ENCODE peak calls at places on chromosomes 2 and 18, in five cellular contexts. S, J, O, X and N are unnamed samples. For H3K4me1, the result is how much of the 10 kb centered on the place peaks cover.

GRCh38 chr2:119104414-119104813 is 54.1 kb downstream of the C1QL2 start:
- DNase-seq in S (no peak), J (no peak), O (no peak), X (no peak), N (no peak)

GRCh38 chr2:151857650-151858049 is 29.4 kb upstream of the ARL5A start:
- DNase-seq in S (no peak), O (no peak), X (peak), J (no peak), N (peak)

GRCh38 chr2:226352941-226353558 is 446.6 kb downstream of the IRS1 start:
- DNase-seq in O (no peak), J (no peak), S (no peak), X (no peak), N (no peak)

GRCh38 chr2:79887747-79888374 is 375.0 kb downstream of the CTNNA2 start:
- DNase-seq in O (peak), S (peak), X (peak), J (peak), N (peak)

GRCh38 chr2:233379441-233379840 is 25.1 kb downstream of the DGKD start:
- DNase-seq in O (no peak), J (no peak), S (no peak), X (no peak), N (no peak)

GRCh38 chr18:10099539-10100140 is 185.8 kb downstream of the VAPA start:
- DNase-seq in S (no peak), O (no peak), X (no peak), J (no peak), N (no peak)

GRCh38 chr2:72940786-72941185 is 23.5 kb downstream of the EMX1 start:
- DNase-seq in O (no peak), S (peak), J (no peak), X (no peak), N (no peak)

GRCh38 chr2:144516417-144516980 is 3.4 kb downstream of the ZEB2 start:
- DNase-seq in J (no peak), O (no peak), X (no peak), S (peak), N (no peak)

GRCh38 chr2:212723226-212723625 is 184.6 kb upstream of the ERBB4 start:
- DNase-seq in S (no peak), J (no peak), O (no peak), X (no peak), N (peak)

GRCh38 chr2:101983486-101983885 is 8.3 kb upstream of the IL1R2 start:
- DNase-seq in S (no peak), X (no peak), O (no peak), J (no peak), N (peak)

GRCh38 chr2:73981081-73981968 is 3.4 kb upstream of the TET3 start:
- DNase-seq in O (no peak), X (peak), S (peak), J (no peak), N (peak)

GRCh38 chr2:37829202-37829601 is 95.9 kb upstream of the RMDN2 start:
- DNase-seq in O (no peak), X (no peak), S (no peak), J (no peak), N (peak)

GRCh38 chr2:18440141-18440605 is 120.3 kb downstream of the RDH14 start:
- DNase-seq in X (no peak), O (no peak), S (no peak), J (no peak), N (no peak)

GRCh38 chr2:195612515-195613495 is 44.2 kb upstream of the SLC39A10 start:
- DNase-seq in J (peak), O (no peak), S (peak), X (peak), N (peak)

GRCh38 chr2:236574424-236575145 is 5.0 kb downstream of the ACKR3 start:
- DNase-seq in X (no peak), J (no peak), S (no peak), O (no peak), N (no peak)

GRCh38 chr18:58514773-58515172 is 114.1 kb downstream of the ALPK2 start:
- DNase-seq in S (no peak), J (no peak), O (no peak), X (no peak), N (no peak)

GRCh38 chr18:36186461-36187137 is 698 bp upstream of the MOCOS start:
- DNase-seq in J (no peak), S (peak), X (peak), O (no peak), N (no peak)

GRCh38 chr2:34099377-34099776 is 500.3 kb upstream of the FAM98A start:
- DNase-seq in X (no peak), J (no peak), O (no peak), S (peak), N (no peak)

GRCh38 chr2:172927381-172928357 is 148.0 kb upstream of the MAP3K20 start:
- DNase-seq in S (no peak), X (no peak), J (no peak), O (no peak), N (no peak)

GRCh38 chr2:6932833-6933232 is 15.6 kb downstream of the RNF144A start:
- DNase-seq in S (no peak), O (no peak), J (no peak), X (peak), N (no peak)

GRCh38 chr2:187529977-187530721 is 24.1 kb downstream of the TFPI start:
- DNase-seq in O (no peak), S (no peak), J (no peak), X (peak), N (no peak)

GRCh38 chr2:225806105-225806504 is 406.6 kb downstream of the NYAP2 start:
- DNase-seq in O (no peak), S (no peak), X (no peak), J (no peak), N (no peak)

GRCh38 chr2:38650012-38650411 is 15.9 kb upstream of the GALM start:
- DNase-seq in O (no peak), X (no peak), S (no peak), J (no peak), N (no peak)

GRCh38 chr18:76323891-76324290 is 171.2 kb downstream of the ZNF516 start:
- DNase-seq in X (no peak), J (no peak), S (no peak), O (no peak), N (no peak)

GRCh38 chr2:69615969-69616368 is 27.6 kb downstream of the AAK1 start:
- DNase-seq in O (no peak), X (no peak), S (no peak), J (no peak), N (no peak)

GRCh38 chr2:127651987-127652550 is 6.1 kb downstream of the GPR17 start:
- DNase-seq in J (no peak), S (no peak), X (no peak), O (no peak), N (no peak)

GRCh38 chr2:28681216-28681981 is 70.2 kb upstream of the PPP1CB start:
- DNase-seq in S (no peak), O (no peak), X (no peak), J (no peak), N (no peak)

GRCh38 chr2:143856973-143857372 is 662.9 kb downstream of the ZEB2 start:
- DNase-seq in O (no peak), S (no peak), X (no peak), J (no peak), N (no peak)

GRCh38 chr2:236546561-236546961 is 23.1 kb upstream of the ACKR3 start:
- DNase-seq in J (no peak), S (no peak), O (no peak), X (no peak), N (no peak)

GRCh38 chr2:109080109-109080508 is 48.9 kb upstream of the SH3RF3 start:
- DNase-seq in S (no peak), X (no peak), O (no peak), J (no peak), N (no peak)

GRCh38 chr18:2657788-2658458 is 2.4 kb downstream of the SMCHD1 start:
- DNase-seq in O (no peak), S (no peak), J (no peak), X (peak), N (peak)

GRCh38 chr18:78974115-78974740 is 5.4 kb upstream of the SALL3 start:
- DNase-seq in X (no peak), O (no peak), J (no peak), S (peak), N (no peak)

GRCh38 chr18:9596257-9596656 is 18.1 kb downstream of the PPP4R1 start:
- DNase-seq in J (no peak), X (no peak), S (no peak), O (no peak), N (no peak)

GRCh38 chr2:236055471-236055870 is 112.7 kb downstream of the GBX2 start:
- DNase-seq in O (no peak), J (no peak), X (no peak), S (no peak), N (no peak)

GRCh38 chr18:34710430-34711386 is 610 bp downstream of the DTNA start:
- DNase-seq in S (no peak), X (no peak), J (no peak), O (no peak), N (no peak)

GRCh38 chr2:63788070-63788469 is 53.6 kb upstream of the UGP2 start:
- DNase-seq in X (no peak), J (peak), S (no peak), O (no peak), N (no peak)

GRCh38 chr2:63790491-63790890 is 51.2 kb upstream of the UGP2 start:
- DNase-seq in S (no peak), X (no peak), J (no peak), O (no peak), N (no peak)

GRCh38 chr2:63785096-63785495 is 56.6 kb upstream of the UGP2 start:
- DNase-seq in S (peak), J (no peak), O (no peak), X (no peak), N (no peak)

GRCh38 chr2:63789318-63790051 is 52.2 kb upstream of the UGP2 start:
- DNase-seq in O (no peak), S (no peak), J (no peak), X (no peak), N (no peak)

DNA sequence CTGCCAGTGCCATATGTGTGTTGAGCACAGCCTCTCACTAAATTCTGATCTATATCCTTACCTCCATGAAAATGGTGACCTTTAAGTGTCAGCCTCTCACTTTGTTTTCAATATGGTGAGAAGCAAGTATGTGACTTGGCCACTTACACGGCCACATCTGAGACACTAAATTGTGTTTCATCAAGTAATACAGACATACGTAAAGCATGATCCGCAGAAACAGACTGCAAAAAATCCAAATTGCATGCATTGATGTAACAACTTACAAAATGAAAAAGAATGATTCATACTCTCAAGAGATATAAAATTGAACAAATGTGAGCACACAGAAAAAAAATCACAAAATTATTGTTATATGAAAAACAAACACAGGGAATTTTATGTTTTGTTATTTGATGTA is 55.2 kb upstream of the UGP2 start:
- DNase-seq in S (no peak), J (no peak), X (no peak), O (no peak), N (no peak)
- H3K4me1 ChIP-seq in S (under half), J (under half), X (under half), O (under half), N (under half)

GRCh38 chr2:100819365-100820345 is at the start of gene NPAS2:
- DNase-seq in X (peak), S (peak), O (no peak), J (no peak), N (no peak)

GRCh38 chr2:100821255-100821912 is 1.4 kb downstream of the NPAS2 start:
- DNase-seq in X (no peak), J (no peak), O (no peak), S (peak), N (no peak)

GRCh38 chr2:100821913-100822260 is 1.9 kb downstream of the NPAS2 start:
- DNase-seq in O (no peak), J (no peak), X (no peak), S (no peak), N (no peak)

GRCh38 chr2:100818606-100819364 is 1.2 kb upstream of the NPAS2 start:
- DNase-seq in J (no peak), X (peak), O (no peak), S (peak), N (peak)

GRCh38 chr2:100820346-100821254 is 661 bp downstream of the NPAS2 start:
- DNase-seq in O (no peak), S (peak), X (no peak), J (no peak), N (peak)
- TF ChIP-seq CTCF in O (no peak), S (no peak), X (no peak), J (no peak), N (no peak)

GRCh38 chr2:190887089-190887488 is 6.5 kb downstream of the GLS start:
- DNase-seq in J (no peak), X (no peak), S (no peak), O (no peak), N (no peak)
- H3K4me1 ChIP-seq in J (under half), X (half or more), S (under half), O (under half), N (half or more)

GRCh38 chr18:6542296-6542695 is 127.6 kb upstream of the L3MBTL4 start:
- DNase-seq in X (no peak), J (no peak), S (no peak), O (no peak), N (no peak)

GRCh38 chr18:6547476-6547875 is 132.8 kb upstream of the L3MBTL4 start:
- DNase-seq in X (no peak), J (no peak), S (no peak), O (no peak), N (no peak)

GRCh38 chr18:6543330-6543908 is 128.7 kb upstream of the L3MBTL4 start:
- DNase-seq in O (no peak), J (no peak), S (peak), X (peak), N (no peak)

GRCh38 chr18:6546229-6546628 is 131.5 kb upstream of the L3MBTL4 start:
- DNase-seq in J (peak), O (no peak), S (no peak), X (no peak), N (no peak)
- TF ChIP-seq CTCF in J (no peak), O (no peak), S (no peak), X (no peak), N (no peak)

DNA sequence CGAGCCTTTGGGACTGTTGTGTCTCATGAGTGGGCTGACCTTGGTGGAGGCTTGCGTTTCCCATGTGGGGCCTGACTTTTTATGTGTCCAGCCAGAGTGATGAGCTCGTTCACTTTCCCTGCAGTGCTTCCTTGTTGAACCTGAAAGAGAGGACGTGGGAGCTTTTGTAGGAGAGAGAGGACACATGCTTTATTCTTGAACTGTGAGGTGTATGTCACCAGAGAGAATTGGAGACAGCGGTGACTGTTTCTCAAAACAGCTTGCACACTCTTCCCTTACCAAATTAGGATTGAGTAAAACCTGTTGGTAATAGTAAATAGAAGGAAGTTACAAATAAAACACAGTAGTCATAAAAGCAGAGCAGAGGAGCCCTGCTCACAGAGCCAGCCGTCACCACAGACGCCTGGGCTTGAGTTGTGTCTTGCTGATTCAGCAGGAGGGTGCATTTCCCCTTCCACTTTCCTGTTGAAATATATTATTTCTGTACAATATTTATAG is 60.7 kb downstream of the INPP4A start:
- DNase-seq in S (no peak), X (no peak), O (no peak), J (no peak), N (no peak)
- H3K4me1 ChIP-seq in S (under half), X (under half), O (under half), J (under half), N (under half)

GRCh38 chr2:8545676-8546318 is 136.1 kb upstream of the ID2 start:
- DNase-seq in S (no peak), X (no peak), J (no peak), O (no peak), N (no peak)

GRCh38 chr2:8546319-8547283 is 135.3 kb upstream of the ID2 start:
- DNase-seq in J (no peak), O (no peak), S (no peak), X (no peak), N (no peak)

GRCh38 chr2:8543412-8544167 is 138.3 kb upstream of the ID2 start:
- DNase-seq in J (no peak), S (no peak), X (no peak), O (no peak), N (no peak)

GRCh38 chr2:8544168-8544785 is 137.6 kb upstream of the ID2 start:
- DNase-seq in X (no peak), J (no peak), S (no peak), O (no peak), N (no peak)

GRCh38 chr2:8544786-8545631 is 136.8 kb upstream of the ID2 start:
- DNase-seq in O (no peak), S (peak), J (no peak), X (peak), N (no peak)
- TF ChIP-seq CTCF in O (no peak), S (peak), J (no peak), X (peak), N (no peak)

GRCh38 chr2:105917216-105917615 is 172.5 kb downstream of the NCK2 start:
- DNase-seq in S (no peak), O (no peak), J (no peak), X (no peak), N (no peak)
- H3K4me1 ChIP-seq in S (under half), O (under half), J (under half), X (under half), N (under half)

GRCh38 chr2:99442837-99443236 is 47.0 kb downstream of the REV1 start:
- DNase-seq in X (no peak), O (no peak), J (no peak), S (peak), N (no peak)
- TF ChIP-seq CTCF in X (no peak), O (peak), J (peak), S (peak), N (no peak)

DNA sequence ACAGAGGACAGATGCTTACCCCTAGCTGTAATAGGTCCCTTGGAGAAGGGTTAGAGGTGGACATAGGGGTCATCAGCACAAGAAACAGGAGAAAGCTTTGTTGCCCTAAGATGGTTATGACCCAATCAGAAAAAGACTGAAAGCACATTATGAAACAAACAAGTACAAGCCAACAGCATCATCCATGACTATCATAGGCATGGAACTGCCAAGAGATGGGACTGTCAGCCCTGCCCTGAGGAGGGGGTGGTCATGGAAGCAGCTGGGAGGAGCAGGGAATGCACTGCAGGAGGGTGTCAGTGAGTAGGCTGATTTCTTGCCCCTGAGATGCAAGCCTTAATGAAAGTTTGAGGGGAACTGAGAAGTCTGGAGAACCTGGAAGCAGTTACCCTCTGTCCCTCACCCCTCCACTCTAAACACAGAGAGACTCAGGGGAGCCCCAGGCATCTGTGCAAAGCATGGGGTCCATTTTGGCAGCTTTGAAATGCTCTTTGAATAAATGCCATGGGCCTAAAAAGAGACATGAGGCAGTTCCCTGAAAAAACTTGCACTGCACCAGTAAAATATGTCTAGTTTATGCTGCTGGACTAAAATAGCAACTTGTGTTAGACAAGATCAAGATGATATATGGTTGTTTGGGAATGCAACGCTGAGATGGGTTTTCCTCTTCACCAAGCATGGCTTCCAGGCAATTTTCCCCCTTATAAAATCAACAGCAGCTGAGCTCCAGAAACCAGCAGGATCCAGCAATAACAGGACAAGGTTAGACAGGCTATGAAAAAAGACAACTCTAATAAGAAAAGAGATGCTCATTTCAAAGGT is 122.7 kb upstream of the ZFP36L2 start:
- DNase-seq in S (no peak), J (no peak), O (no peak), X (no peak), N (no peak)
- H3K4me1 ChIP-seq in S (under half), J (under half), O (under half), X (under half), N (under half)

GRCh38 chr2:106129150-106129549 is 65.0 kb downstream of the UXS1 start:
- DNase-seq in O (no peak), S (no peak), J (no peak), X (no peak), N (no peak)
- TF ChIP-seq CTCF in O (no peak), S (no peak), J (no peak), X (no peak), N (no peak)